ENCODE peak calls at places on chromosomes 2 and 18, in seven cellular contexts. One of them, this sample, is unnamed. For H3K4me1, the result is how much of the 10 kb centered on the place peaks cover.

GRCh38 chr18:74040459-74041332 is 106.9 kb downstream of the FBXO15 start:
- DNase-seq in body of pancreas: peak
- DNase-seq in lower lobe of right lung: peak
- DNase-seq in CD4-positive, alpha-beta memory T cell: peak
- DNase-seq in mammary epithelial cell: no peak
- DNase-seq in effector memory CD4-positive, alpha-beta T cell: peak
- DNase-seq in SJSA1: peak
- DNase-seq in this sample: peak

GRCh38 chr2:188473306-188473705 is 181.6 kb downstream of the GULP1 start:
- DNase-seq in body of pancreas: no peak
- DNase-seq in lower lobe of right lung: no peak
- DNase-seq in mammary epithelial cell: peak
- DNase-seq in CD4-positive, alpha-beta memory T cell: no peak
- DNase-seq in effector memory CD4-positive, alpha-beta T cell: no peak
- DNase-seq in SJSA1: no peak
- DNase-seq in this sample: no peak

GRCh38 chr2:106970471-106971261 is 84.7 kb upstream of the ST6GAL2 start:
- DNase-seq in lower lobe of right lung: no peak
- DNase-seq in mammary epithelial cell: no peak
- DNase-seq in CD4-positive, alpha-beta memory T cell: no peak
- DNase-seq in effector memory CD4-positive, alpha-beta T cell: no peak
- DNase-seq in SJSA1: peak
- DNase-seq in body of pancreas: no peak
- DNase-seq in this sample: no peak

GRCh38 chr2:72147303-72147970 is at the start of gene CYP26B1:
- DNase-seq in SJSA1: no peak
- DNase-seq in body of pancreas: peak
- DNase-seq in effector memory CD4-positive, alpha-beta T cell: no peak
- DNase-seq in lower lobe of right lung: peak
- DNase-seq in CD4-positive, alpha-beta memory T cell: no peak
- DNase-seq in mammary epithelial cell: no peak
- DNase-seq in this sample: peak

GRCh38 chr2:178377046-178377445 is 73.9 kb downstream of the PRKRA start:
- DNase-seq in CD4-positive, alpha-beta memory T cell: no peak
- DNase-seq in lower lobe of right lung: no peak
- DNase-seq in effector memory CD4-positive, alpha-beta T cell: no peak
- DNase-seq in mammary epithelial cell: no peak
- DNase-seq in SJSA1: no peak
- DNase-seq in body of pancreas: no peak
- DNase-seq in this sample: no peak

GRCh38 chr2:105371156-105371555 is 27.7 kb downstream of the FHL2 start:
- DNase-seq in CD4-positive, alpha-beta memory T cell: no peak
- DNase-seq in body of pancreas: no peak
- DNase-seq in lower lobe of right lung: no peak
- DNase-seq in effector memory CD4-positive, alpha-beta T cell: no peak
- DNase-seq in SJSA1: no peak
- DNase-seq in mammary epithelial cell: peak
- DNase-seq in this sample: no peak

GRCh38 chr2:56287508-56287907 is 103.7 kb downstream of the CCDC85A start:
- DNase-seq in effector memory CD4-positive, alpha-beta T cell: no peak
- DNase-seq in lower lobe of right lung: no peak
- DNase-seq in mammary epithelial cell: no peak
- DNase-seq in body of pancreas: no peak
- DNase-seq in SJSA1: no peak
- DNase-seq in CD4-positive, alpha-beta memory T cell: no peak
- DNase-seq in this sample: no peak

GRCh38 chr2:7007846-7008741 is 90.9 kb downstream of the RNF144A start:
- DNase-seq in effector memory CD4-positive, alpha-beta T cell: no peak
- DNase-seq in SJSA1: peak
- DNase-seq in body of pancreas: peak
- DNase-seq in lower lobe of right lung: peak
- DNase-seq in mammary epithelial cell: peak
- DNase-seq in CD4-positive, alpha-beta memory T cell: no peak
- DNase-seq in this sample: no peak

GRCh38 chr2:232887171-232887850 is 17.2 kb downstream of the SNORC start:
- DNase-seq in mammary epithelial cell: no peak
- DNase-seq in SJSA1: no peak
- DNase-seq in lower lobe of right lung: no peak
- DNase-seq in CD4-positive, alpha-beta memory T cell: no peak
- DNase-seq in effector memory CD4-positive, alpha-beta T cell: no peak
- DNase-seq in body of pancreas: peak
- DNase-seq in this sample: no peak

GRCh38 chr2:71691747-71692455 is 238.5 kb downstream of the DYSF start:
- DNase-seq in effector memory CD4-positive, alpha-beta T cell: no peak
- DNase-seq in mammary epithelial cell: no peak
- DNase-seq in CD4-positive, alpha-beta memory T cell: no peak
- DNase-seq in body of pancreas: no peak
- DNase-seq in SJSA1: no peak
- DNase-seq in lower lobe of right lung: no peak
- DNase-seq in this sample: no peak

GRCh38 chr2:233422050-233422639 is 67.9 kb downstream of the DGKD start:
- DNase-seq in CD4-positive, alpha-beta memory T cell: peak
- DNase-seq in mammary epithelial cell: no peak
- DNase-seq in lower lobe of right lung: peak
- DNase-seq in effector memory CD4-positive, alpha-beta T cell: peak
- DNase-seq in SJSA1: no peak
- DNase-seq in body of pancreas: peak
- DNase-seq in this sample: peak

GRCh38 chr2:179613299-179613651 is 248.1 kb downstream of the ZNF385B start:
- DNase-seq in effector memory CD4-positive, alpha-beta T cell: no peak
- DNase-seq in lower lobe of right lung: no peak
- DNase-seq in mammary epithelial cell: no peak
- DNase-seq in SJSA1: no peak
- DNase-seq in CD4-positive, alpha-beta memory T cell: no peak
- DNase-seq in body of pancreas: no peak
- DNase-seq in this sample: no peak

GRCh38 chr18:43665239-43665788 is 388.0 kb upstream of the SYT4 start:
- DNase-seq in CD4-positive, alpha-beta memory T cell: no peak
- DNase-seq in effector memory CD4-positive, alpha-beta T cell: no peak
- DNase-seq in mammary epithelial cell: peak
- DNase-seq in body of pancreas: no peak
- DNase-seq in SJSA1: peak
- DNase-seq in lower lobe of right lung: no peak
- DNase-seq in this sample: no peak

GRCh38 chr18:79578396-79579260 is 101.0 kb upstream of the CTDP1 start:
- DNase-seq in lower lobe of right lung: peak
- DNase-seq in SJSA1: no peak
- DNase-seq in body of pancreas: peak
- DNase-seq in mammary epithelial cell: no peak
- DNase-seq in effector memory CD4-positive, alpha-beta T cell: no peak
- DNase-seq in CD4-positive, alpha-beta memory T cell: no peak
- DNase-seq in this sample: no peak

GRCh38 chr18:12376034-12376717 is 851 bp downstream of the AFG3L2 start:
- DNase-seq in CD4-positive, alpha-beta memory T cell: no peak
- DNase-seq in SJSA1: peak
- DNase-seq in effector memory CD4-positive, alpha-beta T cell: no peak
- DNase-seq in mammary epithelial cell: peak
- DNase-seq in lower lobe of right lung: peak
- DNase-seq in body of pancreas: peak
- DNase-seq in this sample: peak

GRCh38 chr2:8437949-8438400 is 243.9 kb upstream of the ID2 start:
- DNase-seq in effector memory CD4-positive, alpha-beta T cell: no peak
- DNase-seq in CD4-positive, alpha-beta memory T cell: no peak
- DNase-seq in lower lobe of right lung: no peak
- DNase-seq in SJSA1: no peak
- DNase-seq in body of pancreas: no peak
- DNase-seq in mammary epithelial cell: no peak
- DNase-seq in this sample: peak

GRCh38 chr18:23314672-23315071 is 138.4 kb upstream of the RIOK3 start:
- DNase-seq in mammary epithelial cell: no peak
- DNase-seq in effector memory CD4-positive, alpha-beta T cell: no peak
- DNase-seq in SJSA1: no peak
- DNase-seq in lower lobe of right lung: no peak
- DNase-seq in CD4-positive, alpha-beta memory T cell: no peak
- DNase-seq in body of pancreas: no peak
- DNase-seq in this sample: no peak

GRCh38 chr2:206823178-206823577 is 57.8 kb downstream of the FASTKD2 start:
- DNase-seq in lower lobe of right lung: no peak
- DNase-seq in SJSA1: no peak
- DNase-seq in mammary epithelial cell: no peak
- DNase-seq in body of pancreas: no peak
- DNase-seq in CD4-positive, alpha-beta memory T cell: no peak
- DNase-seq in effector memory CD4-positive, alpha-beta T cell: no peak
- DNase-seq in this sample: no peak

GRCh38 chr2:60426908-60427307 is 126.5 kb downstream of the BCL11A start:
- DNase-seq in CD4-positive, alpha-beta memory T cell: no peak
- DNase-seq in lower lobe of right lung: no peak
- DNase-seq in effector memory CD4-positive, alpha-beta T cell: no peak
- DNase-seq in SJSA1: no peak
- DNase-seq in body of pancreas: no peak
- DNase-seq in mammary epithelial cell: no peak
- DNase-seq in this sample: no peak

GRCh38 chr2:236777408-236777807 is 207.8 kb downstream of the ACKR3 start:
- DNase-seq in CD4-positive, alpha-beta memory T cell: no peak
- DNase-seq in effector memory CD4-positive, alpha-beta T cell: no peak
- DNase-seq in mammary epithelial cell: no peak
- DNase-seq in body of pancreas: no peak
- DNase-seq in SJSA1: no peak
- DNase-seq in lower lobe of right lung: no peak
- DNase-seq in this sample: no peak

GRCh38 chr2:24542269-24542872 is 51.3 kb downstream of the NCOA1 start:
- DNase-seq in lower lobe of right lung: no peak
- DNase-seq in effector memory CD4-positive, alpha-beta T cell: no peak
- DNase-seq in CD4-positive, alpha-beta memory T cell: no peak
- DNase-seq in SJSA1: no peak
- DNase-seq in body of pancreas: no peak
- DNase-seq in mammary epithelial cell: no peak
- DNase-seq in this sample: no peak

GRCh38 chr2:37653093-37653492 is 18.3 kb downstream of the CDC42EP3 start:
- DNase-seq in mammary epithelial cell: no peak
- DNase-seq in lower lobe of right lung: no peak
- DNase-seq in effector memory CD4-positive, alpha-beta T cell: no peak
- DNase-seq in SJSA1: no peak
- DNase-seq in body of pancreas: no peak
- DNase-seq in CD4-positive, alpha-beta memory T cell: no peak
- DNase-seq in this sample: no peak

GRCh38 chr2:170084820-170085475 is 93.0 kb upstream of the MYO3B start:
- DNase-seq in lower lobe of right lung: no peak
- DNase-seq in effector memory CD4-positive, alpha-beta T cell: no peak
- DNase-seq in SJSA1: no peak
- DNase-seq in CD4-positive, alpha-beta memory T cell: no peak
- DNase-seq in mammary epithelial cell: no peak
- DNase-seq in body of pancreas: no peak
- DNase-seq in this sample: no peak

GRCh38 chr2:127646487-127647241 is 711 bp downstream of the GPR17 start:
- DNase-seq in effector memory CD4-positive, alpha-beta T cell: no peak
- DNase-seq in SJSA1: no peak
- DNase-seq in lower lobe of right lung: peak
- DNase-seq in body of pancreas: no peak
- DNase-seq in CD4-positive, alpha-beta memory T cell: no peak
- DNase-seq in mammary epithelial cell: no peak
- DNase-seq in this sample: no peak
- H3K4me1 ChIP-seq in effector memory CD4-positive, alpha-beta T cell: under half
- H3K4me1 ChIP-seq in SJSA1: under half
- H3K4me1 ChIP-seq in lower lobe of right lung: half or more
- H3K4me1 ChIP-seq in body of pancreas: under half
- H3K4me1 ChIP-seq in CD4-positive, alpha-beta memory T cell: under half
- H3K4me1 ChIP-seq in mammary epithelial cell: under half
- H3K4me1 ChIP-seq in this sample: under half

GRCh38 chr18:2970344-2970743 is 42.6 kb downstream of the LPIN2 start:
- DNase-seq in mammary epithelial cell: no peak
- DNase-seq in lower lobe of right lung: no peak
- DNase-seq in SJSA1: no peak
- DNase-seq in CD4-positive, alpha-beta memory T cell: no peak
- DNase-seq in effector memory CD4-positive, alpha-beta T cell: no peak
- DNase-seq in body of pancreas: no peak
- DNase-seq in this sample: no peak

GRCh38 chr18:2967820-2968219 is 45.1 kb downstream of the LPIN2 start:
- DNase-seq in CD4-positive, alpha-beta memory T cell: no peak
- DNase-seq in body of pancreas: no peak
- DNase-seq in mammary epithelial cell: no peak
- DNase-seq in SJSA1: no peak
- DNase-seq in effector memory CD4-positive, alpha-beta T cell: no peak
- DNase-seq in lower lobe of right lung: no peak
- DNase-seq in this sample: no peak

GRCh38 chr18:2967357-2967756 is 45.6 kb downstream of the LPIN2 start:
- DNase-seq in SJSA1: no peak
- DNase-seq in mammary epithelial cell: no peak
- DNase-seq in body of pancreas: no peak
- DNase-seq in effector memory CD4-positive, alpha-beta T cell: no peak
- DNase-seq in CD4-positive, alpha-beta memory T cell: no peak
- DNase-seq in lower lobe of right lung: no peak
- DNase-seq in this sample: no peak

GRCh38 chr18:2969695-2970094 is 43.2 kb downstream of the LPIN2 start:
- DNase-seq in SJSA1: no peak
- DNase-seq in mammary epithelial cell: no peak
- DNase-seq in effector memory CD4-positive, alpha-beta T cell: no peak
- DNase-seq in body of pancreas: no peak
- DNase-seq in CD4-positive, alpha-beta memory T cell: no peak
- DNase-seq in lower lobe of right lung: no peak
- DNase-seq in this sample: no peak

GRCh38 chr18:2968559-2968958 is 44.4 kb downstream of the LPIN2 start:
- DNase-seq in CD4-positive, alpha-beta memory T cell: no peak
- DNase-seq in body of pancreas: no peak
- DNase-seq in effector memory CD4-positive, alpha-beta T cell: no peak
- DNase-seq in mammary epithelial cell: no peak
- DNase-seq in lower lobe of right lung: peak
- DNase-seq in SJSA1: no peak
- DNase-seq in this sample: no peak
- H3K4me1 ChIP-seq in CD4-positive, alpha-beta memory T cell: half or more
- H3K4me1 ChIP-seq in body of pancreas: under half
- H3K4me1 ChIP-seq in effector memory CD4-positive, alpha-beta T cell: half or more
- H3K4me1 ChIP-seq in mammary epithelial cell: under half
- H3K4me1 ChIP-seq in lower lobe of right lung: half or more
- H3K4me1 ChIP-seq in SJSA1: under half
- H3K4me1 ChIP-seq in this sample: under half

DNA sequence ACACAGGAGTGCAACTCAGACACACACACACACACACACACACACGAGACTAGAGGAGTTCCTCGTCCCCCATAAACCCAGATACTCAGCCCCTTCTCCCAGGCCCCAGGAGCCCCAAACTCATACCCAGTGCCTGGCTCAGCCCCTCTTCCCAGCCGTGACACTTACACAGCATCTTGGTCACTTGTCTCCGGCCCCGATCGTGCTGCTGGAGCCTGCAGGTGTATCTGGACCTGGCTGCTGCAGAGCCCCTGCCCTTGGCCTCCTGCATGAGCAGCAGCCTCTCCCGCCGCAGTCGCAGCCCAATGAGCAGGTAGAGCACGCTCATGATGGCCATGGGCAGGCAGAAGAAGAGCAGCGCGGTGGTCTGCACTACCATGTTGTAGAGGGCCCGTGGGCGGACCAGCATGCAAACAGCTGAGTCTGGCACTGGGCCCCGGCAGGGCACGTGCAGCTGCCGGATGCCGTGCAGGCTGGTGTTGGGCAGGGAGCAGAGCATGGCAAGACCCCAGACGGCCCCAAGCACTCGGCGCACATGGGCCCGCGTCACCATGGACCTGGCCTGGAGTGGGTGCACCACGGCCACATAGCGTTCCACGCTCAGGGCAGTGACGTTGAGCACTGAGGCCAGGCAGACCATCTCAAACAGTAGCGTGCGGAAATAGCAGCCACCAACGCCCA is 2.1 kb downstream of the NMUR1 start:
- DNase-seq in body of pancreas: no peak
- DNase-seq in CD4-positive, alpha-beta memory T cell: no peak
- DNase-seq in mammary epithelial cell: no peak
- DNase-seq in SJSA1: no peak
- DNase-seq in lower lobe of right lung: no peak
- DNase-seq in effector memory CD4-positive, alpha-beta T cell: no peak
- DNase-seq in this sample: no peak
- H3K4me1 ChIP-seq in body of pancreas: under half
- H3K4me1 ChIP-seq in CD4-positive, alpha-beta memory T cell: under half
- H3K4me1 ChIP-seq in mammary epithelial cell: under half
- H3K4me1 ChIP-seq in SJSA1: under half
- H3K4me1 ChIP-seq in lower lobe of right lung: under half
- H3K4me1 ChIP-seq in effector memory CD4-positive, alpha-beta T cell: under half
- H3K4me1 ChIP-seq in this sample: under half

GRCh38 chr2:134194519-134194918 is 59.4 kb upstream of the MGAT5 start:
- DNase-seq in mammary epithelial cell: no peak
- DNase-seq in CD4-positive, alpha-beta memory T cell: no peak
- DNase-seq in lower lobe of right lung: no peak
- DNase-seq in SJSA1: no peak
- DNase-seq in body of pancreas: no peak
- DNase-seq in effector memory CD4-positive, alpha-beta T cell: no peak
- DNase-seq in this sample: no peak
- H3K4me1 ChIP-seq in mammary epithelial cell: under half
- H3K4me1 ChIP-seq in CD4-positive, alpha-beta memory T cell: half or more
- H3K4me1 ChIP-seq in lower lobe of right lung: under half
- H3K4me1 ChIP-seq in SJSA1: under half
- H3K4me1 ChIP-seq in body of pancreas: half or more
- H3K4me1 ChIP-seq in effector memory CD4-positive, alpha-beta T cell: under half
- H3K4me1 ChIP-seq in this sample: under half

This sample was measured in Caco-2.